ENCODE peak calls at places on chromosomes 5 and 9, in six cellular contexts. One of them, this sample, is unnamed.

GRCh38 chr5:133297293-133297692 is 245.5 kb downstream of the HSPA4 start:
- DNase-seq in neural progenitor cell: no peak
- DNase-seq in neuronal stem cell: no peak
- DNase-seq in GM12878: no peak
- DNase-seq in fibroblast of lung: no peak
- DNase-seq in H9: no peak
- DNase-seq in this sample: no peak

GRCh38 chr5:134489227-134489944 is 36.1 kb upstream of the JADE2 start:
- DNase-seq in neural progenitor cell: no peak
- DNase-seq in neuronal stem cell: no peak
- DNase-seq in GM12878: no peak
- DNase-seq in fibroblast of lung: no peak
- DNase-seq in H9: no peak
- DNase-seq in this sample: no peak

GRCh38 chr9:136831720-136832104 is 10.6 kb upstream of the AJM1 start:
- DNase-seq in neural progenitor cell: no peak
- DNase-seq in neuronal stem cell: no peak
- DNase-seq in GM12878: no peak
- DNase-seq in fibroblast of lung: no peak
- DNase-seq in H9: no peak
- DNase-seq in this sample: no peak

GRCh38 chr5:157611571-157612067 is 36.0 kb upstream of the ADAM19 start:
- DNase-seq in neural progenitor cell: no peak
- DNase-seq in neuronal stem cell: no peak
- DNase-seq in GM12878: peak; percentile 79
- DNase-seq in fibroblast of lung: no peak
- DNase-seq in H9: no peak
- DNase-seq in this sample: no peak

GRCh38 chr9:133133680-133134418 is 12.8 kb upstream of the RALGDS start:
- DNase-seq in neural progenitor cell: peak; percentile 43
- DNase-seq in neuronal stem cell: no peak
- DNase-seq in GM12878: no peak
- DNase-seq in fibroblast of lung: peak; percentile 95
- DNase-seq in H9: peak; percentile 72
- DNase-seq in this sample: peak; percentile 100

GRCh38 chr5:135213034-135213386 is 179.0 kb upstream of the PITX1 start:
- DNase-seq in neural progenitor cell: no peak
- DNase-seq in neuronal stem cell: no peak
- DNase-seq in GM12878: no peak
- DNase-seq in fibroblast of lung: no peak
- DNase-seq in H9: peak; percentile 12
- DNase-seq in this sample: peak; percentile 48

GRCh38 chr9:89498845-89499480 is 1.1 kb upstream of the SEMA4D start:
- DNase-seq in neural progenitor cell: no peak
- DNase-seq in neuronal stem cell: no peak
- DNase-seq in GM12878: no peak
- DNase-seq in fibroblast of lung: no peak
- DNase-seq in H9: no peak
- DNase-seq in this sample: no peak

GRCh38 chr9:121691890-121692289 is 40.5 kb downstream of the DAB2IP start:
- DNase-seq in neural progenitor cell: no peak
- DNase-seq in neuronal stem cell: no peak
- DNase-seq in GM12878: no peak
- DNase-seq in fibroblast of lung: no peak
- DNase-seq in H9: no peak
- DNase-seq in this sample: peak; percentile 50

GRCh38 chr5:40223884-40224402 is 455.8 kb upstream of the PTGER4 start:
- DNase-seq in neural progenitor cell: no peak
- DNase-seq in neuronal stem cell: no peak
- DNase-seq in GM12878: peak; percentile 85
- DNase-seq in fibroblast of lung: peak; percentile 94
- DNase-seq in H9: no peak
- DNase-seq in this sample: peak; percentile 78

GRCh38 chr5:164012376-164012775 is 507.0 kb downstream of the MAT2B start:
- DNase-seq in neural progenitor cell: no peak
- DNase-seq in neuronal stem cell: no peak
- DNase-seq in GM12878: no peak
- DNase-seq in fibroblast of lung: peak; percentile 20
- DNase-seq in H9: no peak
- DNase-seq in this sample: no peak

GRCh38 chr9:122900791-122901190 is 4.4 kb downstream of the RC3H2 start:
- DNase-seq in neural progenitor cell: no peak
- DNase-seq in neuronal stem cell: no peak
- DNase-seq in GM12878: no peak
- DNase-seq in fibroblast of lung: peak; percentile 41
- DNase-seq in H9: no peak
- DNase-seq in this sample: no peak

GRCh38 chr5:116880150-116880549 is 305.5 kb upstream of the SEMA6A start:
- DNase-seq in neural progenitor cell: no peak
- DNase-seq in neuronal stem cell: no peak
- DNase-seq in GM12878: peak; percentile 32
- DNase-seq in fibroblast of lung: no peak
- DNase-seq in H9: no peak
- DNase-seq in this sample: no peak

GRCh38 chr5:180652346-180652745 is 2.9 kb upstream of the FLT4 start:
- DNase-seq in neural progenitor cell: no peak
- DNase-seq in neuronal stem cell: no peak
- DNase-seq in GM12878: no peak
- DNase-seq in fibroblast of lung: no peak
- DNase-seq in H9: no peak
- DNase-seq in this sample: no peak
- H3K4me2 ChIP-seq in neural progenitor cell: no peak overlapping the region
- H3K4me2 ChIP-seq in neuronal stem cell: no peak overlapping the region
- H3K4me2 ChIP-seq in GM12878: no peak overlapping the region
- H3K4me2 ChIP-seq in fibroblast of lung: no peak overlapping the region
- H3K4me2 ChIP-seq in H9: no peak overlapping the region
- H3K4me2 ChIP-seq in this sample: no peak overlapping the region

GRCh38 chr9:131865446-131866195 is 125.7 kb upstream of the RAPGEF1 start:
- DNase-seq in neural progenitor cell: no peak
- DNase-seq in neuronal stem cell: no peak
- DNase-seq in GM12878: no peak
- DNase-seq in fibroblast of lung: no peak
- DNase-seq in H9: no peak
- DNase-seq in this sample: no peak

GRCh38 chr9:131870156-131870555 is 130.3 kb upstream of the RAPGEF1 start:
- DNase-seq in neural progenitor cell: no peak
- DNase-seq in neuronal stem cell: no peak
- DNase-seq in GM12878: no peak
- DNase-seq in fibroblast of lung: no peak
- DNase-seq in H9: no peak
- DNase-seq in this sample: no peak

GRCh38 chr9:131869312-131869711 is 129.4 kb upstream of the RAPGEF1 start:
- DNase-seq in neural progenitor cell: peak; percentile 89
- DNase-seq in neuronal stem cell: peak; percentile 39
- DNase-seq in GM12878: no peak
- DNase-seq in fibroblast of lung: no peak
- DNase-seq in H9: peak; percentile 49
- DNase-seq in this sample: no peak

GRCh38 chr9:131868766-131869165 is 128.9 kb upstream of the RAPGEF1 start:
- DNase-seq in neural progenitor cell: peak; percentile 39
- DNase-seq in neuronal stem cell: no peak
- DNase-seq in GM12878: no peak
- DNase-seq in fibroblast of lung: peak; percentile 4
- DNase-seq in H9: no peak
- DNase-seq in this sample: peak; percentile 25

DNA sequence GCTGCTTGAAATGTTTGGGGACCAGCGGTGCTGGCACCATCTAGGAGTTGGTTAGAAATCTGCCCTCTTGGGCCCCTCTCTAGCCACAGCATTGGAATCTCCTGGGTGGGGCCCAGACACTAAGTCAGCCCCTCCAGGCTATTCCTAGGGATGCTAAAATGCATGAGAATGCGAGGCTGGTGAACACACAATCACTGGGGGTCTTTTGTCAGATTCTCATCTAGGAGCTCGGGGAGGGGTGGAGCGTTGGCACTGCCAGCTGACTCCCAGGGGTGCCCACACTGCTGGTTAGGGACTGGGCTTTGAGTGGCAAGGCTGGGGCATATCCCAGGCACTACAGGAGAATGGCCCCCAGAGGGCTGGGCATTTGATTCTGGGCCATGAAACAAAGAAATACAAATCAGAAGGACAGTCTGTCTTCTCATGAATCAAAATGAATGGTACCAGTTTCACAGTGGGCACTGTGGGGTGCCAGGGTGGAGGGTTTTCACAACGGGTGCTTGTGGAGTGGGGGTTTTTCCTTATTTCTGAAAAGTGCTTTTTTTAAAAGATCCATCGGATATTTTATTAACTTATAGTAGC is 127.8 kb upstream of the RAPGEF1 start:
- DNase-seq in neural progenitor cell: no peak
- DNase-seq in neuronal stem cell: no peak
- DNase-seq in GM12878: no peak
- DNase-seq in fibroblast of lung: no peak
- DNase-seq in H9: no peak
- DNase-seq in this sample: peak; percentile 57
- H3K4me1 ChIP-seq in neural progenitor cell: peaks cover 20% of the 10 kb centered on the region
- H3K4me1 ChIP-seq in neuronal stem cell: peaks cover 12% of the 10 kb centered on the region
- H3K4me1 ChIP-seq in GM12878: no peaks in the 10 kb centered on the region
- H3K4me1 ChIP-seq in fibroblast of lung: no peaks in the 10 kb centered on the region
- H3K4me1 ChIP-seq in H9: peaks cover 2% of the 10 kb centered on the region
- H3K4me1 ChIP-seq in this sample: no peaks in the 10 kb centered on the region

GRCh38 chr5:87268126-87268969 is 665 bp downstream of the RASA1 start:
- DNase-seq in neural progenitor cell: peak; percentile 82
- DNase-seq in neuronal stem cell: peak; percentile 57
- DNase-seq in GM12878: peak; percentile 51
- DNase-seq in fibroblast of lung: peak; percentile 71
- DNase-seq in H9: peak; percentile 70
- DNase-seq in this sample: peak; percentile 90

GRCh38 chr5:87263498-87263897 is 4.2 kb upstream of the RASA1 start:
- DNase-seq in neural progenitor cell: no peak
- DNase-seq in neuronal stem cell: no peak
- DNase-seq in GM12878: no peak
- DNase-seq in fibroblast of lung: no peak
- DNase-seq in H9: no peak
- DNase-seq in this sample: no peak

GRCh38 chr5:87266914-87267573 is 639 bp upstream of the RASA1 start:
- DNase-seq in neural progenitor cell: no peak
- DNase-seq in neuronal stem cell: no peak
- DNase-seq in GM12878: no peak
- DNase-seq in fibroblast of lung: no peak
- DNase-seq in H9: no peak
- DNase-seq in this sample: no peak

GRCh38 chr5:87267574-87268125 is at the start of gene RASA1:
- DNase-seq in neural progenitor cell: peak; percentile 97
- DNase-seq in neuronal stem cell: peak; percentile 96
- DNase-seq in GM12878: peak; percentile 76
- DNase-seq in fibroblast of lung: peak; percentile 92
- DNase-seq in H9: peak; percentile 96
- DNase-seq in this sample: peak; percentile 97

GRCh38 chr5:87268970-87269377 is 1.3 kb downstream of the RASA1 start:
- DNase-seq in neural progenitor cell: no peak
- DNase-seq in neuronal stem cell: no peak
- DNase-seq in GM12878: no peak
- DNase-seq in fibroblast of lung: peak; percentile 5
- DNase-seq in H9: no peak
- DNase-seq in this sample: peak; percentile 76
- H2AFZ ChIP-seq in neural progenitor cell: no peak overlapping the region
- H2AFZ ChIP-seq in neuronal stem cell: peak overlapping the region; percentile 91
- H2AFZ ChIP-seq in GM12878: peak overlapping the region; percentile 85
- H2AFZ ChIP-seq in fibroblast of lung: no peak overlapping the region
- H2AFZ ChIP-seq in H9: no peak overlapping the region
- H2AFZ ChIP-seq in this sample: peak overlapping the region; percentile 60

DNA sequence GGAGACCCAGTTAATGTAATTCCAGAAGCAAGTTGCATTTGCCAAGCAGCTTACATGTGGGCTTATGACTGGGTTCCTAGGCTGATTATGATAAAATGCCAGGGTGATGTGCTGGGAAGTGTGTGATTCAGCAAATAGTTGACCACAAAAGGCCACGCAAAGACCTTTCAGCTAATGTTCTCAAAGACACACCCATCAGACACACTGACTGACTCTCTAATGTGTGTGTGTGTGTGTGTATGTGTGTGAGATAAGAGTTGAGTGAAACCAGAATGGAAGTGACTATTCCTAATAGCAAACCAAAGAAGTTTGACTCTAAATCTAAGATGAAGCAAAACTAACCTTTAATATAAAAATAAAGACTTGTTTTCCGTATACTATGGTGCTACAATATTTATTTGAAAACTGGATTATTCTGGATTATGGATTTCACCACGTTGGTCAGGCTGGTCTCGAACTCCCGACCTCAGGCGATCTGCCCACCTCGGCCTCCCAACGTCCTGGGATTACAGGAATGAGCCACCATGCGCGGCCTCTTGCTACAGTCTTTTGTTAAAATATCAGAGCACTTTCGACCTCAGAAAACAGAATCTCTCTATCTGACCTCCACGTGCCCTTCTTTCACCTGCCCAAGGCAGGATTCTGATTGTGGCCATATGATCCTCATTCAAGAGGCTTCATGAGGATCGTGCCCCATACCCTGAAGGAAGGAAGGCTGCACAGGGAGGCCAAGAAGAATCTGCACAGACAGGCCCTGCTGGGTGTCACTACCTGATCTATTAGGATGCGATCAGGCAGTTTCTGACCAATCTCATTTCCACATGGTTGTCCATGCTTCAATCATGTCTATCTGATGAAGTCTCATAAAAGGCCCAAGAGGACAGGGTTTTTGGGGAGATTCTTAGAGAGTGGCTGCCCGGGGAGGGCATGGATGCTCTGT is 75.6 kb downstream of the USP20 start:
- DNase-seq in neural progenitor cell: no peak
- DNase-seq in neuronal stem cell: no peak
- DNase-seq in GM12878: no peak
- DNase-seq in fibroblast of lung: peak; percentile 100
- DNase-seq in H9: no peak
- DNase-seq in this sample: peak; percentile 89
- H3K4me2 ChIP-seq in neural progenitor cell: no peak overlapping the region
- H3K4me2 ChIP-seq in neuronal stem cell: no peak overlapping the region
- H3K4me2 ChIP-seq in GM12878: no peak overlapping the region
- H3K4me2 ChIP-seq in fibroblast of lung: no peak overlapping the region
- H3K4me2 ChIP-seq in H9: no peak overlapping the region
- H3K4me2 ChIP-seq in this sample: no peak overlapping the region

GRCh38 chr5:124683917-124684555 is 62.4 kb downstream of the ZNF608 start:
- DNase-seq in neural progenitor cell: no peak
- DNase-seq in neuronal stem cell: no peak
- DNase-seq in GM12878: no peak
- DNase-seq in fibroblast of lung: no peak
- DNase-seq in H9: no peak
- DNase-seq in this sample: no peak
- H3K4me1 ChIP-seq in neural progenitor cell: peaks cover 52% of the 10 kb centered on the region
- H3K4me1 ChIP-seq in neuronal stem cell: peaks cover 19% of the 10 kb centered on the region
- H3K4me1 ChIP-seq in GM12878: no peaks in the 10 kb centered on the region
- H3K4me1 ChIP-seq in fibroblast of lung: peaks cover 2% of the 10 kb centered on the region
- H3K4me1 ChIP-seq in H9: peaks cover 3% of the 10 kb centered on the region
- H3K4me1 ChIP-seq in this sample: no peaks in the 10 kb centered on the region

This sample was measured in osteoblast.